ENCODE peak calls at places on chromosomes 6 and 20, in ten cellular contexts. Y is glutamatergic neuron; U is stimulated activated CD4-positive, alpha-beta T cell treated with anti-CD3 and anti-CD28 coated beads, Interleukin-4, amount 100 ng/mL, for 24 hours; W is gastrocnemius medialis; Q is H4; H is left ventricle myocardium inferior; N is effector CD4-positive, alpha-beta T cell; J is GM04503; C is pulmonary artery endothelial cell; I is T-helper 2 cell. B is an unnamed sample.

GRCh38 chr6:20243288-20243687 is 31.0 kb upstream of the MBOAT1 start:
- DNase-seq in Y (no peak), U (no peak), W (no peak), Q (no peak), H (no peak), N (no peak), J (no peak), C (no peak), I (no peak), B (no peak)

GRCh38 chr6:119096683-119097310 is 18.3 kb upstream of the FAM184A start:
- DNase-seq in Y (no peak), U (no peak), W (peak; percentile 52), Q (no peak), H (peak; percentile 83), N (no peak), J (no peak), C (peak; percentile 39), I (no peak), B (no peak)

GRCh38 chr20:32442630-32443029 is 84.5 kb downstream of the ASXL1 start:
- DNase-seq in Y (no peak), U (no peak), W (no peak), Q (no peak), H (no peak), N (no peak), J (no peak), C (no peak), I (no peak), B (no peak)

GRCh38 chr20:11850901-11851300 is 66.8 kb upstream of the BTBD3 start:
- DNase-seq in Y (no peak), U (no peak), W (no peak), Q (peak; percentile 37), H (no peak), N (no peak), J (no peak), C (no peak), I (no peak), B (no peak)

GRCh38 chr20:47464380-47465101 is 37.1 kb upstream of the NCOA3 start:
- DNase-seq in Y (peak; percentile 15), U (no peak), W (peak; percentile 92), Q (peak; percentile 91), H (peak; percentile 61), N (no peak), J (peak; percentile 92), C (peak; percentile 83), I (no peak), B (no peak)

GRCh38 chr6:41386594-41386993 is 51.2 kb downstream of the NCR2 start:
- DNase-seq in Y (no peak), U (no peak), W (no peak), Q (no peak), H (no peak), N (no peak), J (no peak), C (no peak), I (no peak), B (no peak)

GRCh38 chr6:130367767-130368166 is 1.9 kb downstream of the TMEM200A start:
- DNase-seq in Y (no peak), U (no peak), W (no peak), Q (no peak), H (no peak), N (no peak), J (no peak), C (no peak), I (no peak), B (no peak)

GRCh38 chr20:25336561-25337422 is 53.8 kb downstream of the ABHD12 start:
- DNase-seq in Y (no peak), U (no peak), W (no peak), Q (no peak), H (no peak), N (no peak), J (no peak), C (no peak), I (no peak), B (no peak)

GRCh38 chr20:9551808-9552550 is 37.6 kb downstream of the LAMP5 start:
- DNase-seq in Y (no peak), U (no peak), W (no peak), Q (no peak), H (no peak), N (no peak), J (no peak), C (no peak), I (no peak), B (no peak)

GRCh38 chr6:30720738-30721197 is 616 bp downstream of the TUBB start:
- DNase-seq in Y (peak; percentile 81), U (peak; percentile 72), W (peak; percentile 64), Q (peak; percentile 49), H (peak; percentile 75), N (peak; percentile 35), J (no peak), C (no peak), I (peak; percentile 41), B (peak; percentile 90)

GRCh38 chr6:83853178-83853967 is at the start of gene RIPPLY2:
- DNase-seq in Y (peak; percentile 77), U (no peak), W (no peak), Q (no peak), H (peak; percentile 15), N (no peak), J (no peak), C (no peak), I (no peak), B (no peak)

GRCh38 chr6:56693988-56694387 is 51.3 kb upstream of the DST start:
- DNase-seq in Y (no peak), U (no peak), W (no peak), Q (no peak), H (no peak), N (no peak), J (no peak), C (no peak), I (no peak), B (no peak)

GRCh38 chr6:148143771-148144170 is 198.9 kb upstream of the SASH1 start:
- DNase-seq in Y (no peak), U (no peak), W (no peak), Q (no peak), H (no peak), N (no peak), J (no peak), C (no peak), I (no peak), B (no peak)

GRCh38 chr6:165653196-165653595 is 9.8 kb downstream of the PDE10A start:
- DNase-seq in Y (no peak), U (no peak), W (no peak), Q (no peak), H (no peak), N (no peak), J (no peak), C (no peak), I (no peak), B (no peak)

GRCh38 chr6:110625883-110626282 is 149.5 kb upstream of the SLC22A16 start:
- DNase-seq in Y (no peak), U (no peak), W (no peak), Q (no peak), H (no peak), N (no peak), J (no peak), C (no peak), I (no peak), B (no peak)

GRCh38 chr6:30219244-30219643 is 6.0 kb upstream of the TRIM26 start:
- DNase-seq in Y (no peak), U (peak; percentile 70), W (no peak), Q (peak; percentile 44), H (no peak), N (peak; percentile 24), J (no peak), C (no peak), I (peak; percentile 12), B (peak; percentile 70)

GRCh38 chr6:157155838-157156237 is 167.5 kb downstream of the TMEM242 start:
- DNase-seq in Y (no peak), U (no peak), W (no peak), Q (no peak), H (no peak), N (no peak), J (no peak), C (no peak), I (no peak), B (no peak)

GRCh38 chr20:41776450-41776849 is 158.3 kb upstream of the CHD6 start:
- DNase-seq in Y (no peak), U (no peak), W (no peak), Q (no peak), H (no peak), N (no peak), J (no peak), C (no peak), I (no peak), B (no peak)

GRCh38 chr20:45974896-45975565 is 3.0 kb upstream of the ZNF335 start:
- DNase-seq in Y (no peak), U (no peak), W (no peak), Q (no peak), H (no peak), N (no peak), J (no peak), C (no peak), I (no peak), B (peak; percentile 20)

GRCh38 chr20:61387204-61387958 is 135.3 kb downstream of the CDH4 start:
- DNase-seq in Y (peak; percentile 68), U (no peak), W (no peak), Q (no peak), H (no peak), N (no peak), J (peak; percentile 10), C (peak; percentile 2), I (no peak), B (peak; percentile 67)

B was measured in RPMI8226.